ENCODE peak calls at places on chromosome 4, in four cellular contexts. One of them, this sample, is unnamed.

GRCh38 chr4:146329042-146329716 is 114.8 kb downstream of the REELD1 start:
- DNase-seq in Caco-2: no peak
- DNase-seq in RPMI7951: peak; percentile 57
- DNase-seq in foreskin fibroblast: peak; percentile 62
- DNase-seq in this sample: peak; percentile 33

GRCh38 chr4:150387983-150388382 is 194.0 kb upstream of the MAB21L2 start:
- DNase-seq in RPMI7951: no peak
- DNase-seq in Caco-2: no peak
- DNase-seq in foreskin fibroblast: no peak
- DNase-seq in this sample: no peak

GRCh38 chr4:16227462-16227868 is 1.2 kb upstream of the TAPT1 start:
- DNase-seq in RPMI7951: peak; percentile 39
- DNase-seq in foreskin fibroblast: no peak
- DNase-seq in Caco-2: peak; percentile 20
- DNase-seq in this sample: peak; percentile 6

GRCh38 chr4:26032142-26032541 is 118.1 kb downstream of the SMIM20 start:
- DNase-seq in foreskin fibroblast: peak; percentile 93
- DNase-seq in RPMI7951: peak; percentile 61
- DNase-seq in Caco-2: no peak
- DNase-seq in this sample: no peak

GRCh38 chr4:152328595-152328994 is 207.3 kb downstream of the FBXW7 start:
- DNase-seq in RPMI7951: peak; percentile 83
- DNase-seq in Caco-2: no peak
- DNase-seq in foreskin fibroblast: no peak
- DNase-seq in this sample: peak; percentile 62

GRCh38 chr4:120084327-120084726 is 17.7 kb upstream of the MAD2L1 start:
- DNase-seq in Caco-2: no peak
- DNase-seq in RPMI7951: no peak
- DNase-seq in foreskin fibroblast: no peak
- DNase-seq in this sample: no peak

GRCh38 chr4:33966808-33967207 is 2277.5 kb downstream of the ARAP2 start:
- DNase-seq in foreskin fibroblast: no peak
- DNase-seq in RPMI7951: no peak
- DNase-seq in Caco-2: no peak
- DNase-seq in this sample: no peak

GRCh38 chr4:154164931-154165839 is 326.4 kb downstream of the DCHS2 start:
- DNase-seq in Caco-2: no peak
- DNase-seq in foreskin fibroblast: peak; percentile 79
- DNase-seq in RPMI7951: peak; percentile 94
- DNase-seq in this sample: peak; percentile 47

This sample was measured in fibroblast of the conjunctiva.